ENCODE peak calls at places on chromosomes 4 and X, in four cellular contexts. I is iris pigment epithelial cell, G is pancreas, Z is hepatic stellate cell. N is an unnamed sample.

GRCh38 chr4:76614589-76614988 is 179.6 kb downstream of the SHROOM3 start:
- DNase-seq in Z (peak), G (no peak), I (no peak), N (no peak)

GRCh38 chr4:152392079-152392478 is 143.8 kb downstream of the FBXW7 start:
- DNase-seq in I (no peak), G (no peak), Z (no peak), N (peak)

GRCh38 chrX:129777218-129777768 is 2.5 kb upstream of the SASH3 start:
- DNase-seq in Z (no peak), I (no peak), G (no peak), N (peak)

GRCh38 chrX:24117288-24117687 is 32.2 kb upstream of the ZFX start:
- DNase-seq in G (no peak), I (peak), Z (peak), N (peak)

GRCh38 chr4:47809654-47810203 is 28.1 kb downstream of the CORIN start:
- DNase-seq in G (no peak), Z (no peak), I (no peak), N (no peak)

GRCh38 chr4:112109455-112110425 is 35.5 kb upstream of the FAM241A start:
- DNase-seq in G (no peak), Z (no peak), I (peak), N (peak)

GRCh38 chr4:60637976-60638375 is 562.1 kb upstream of the ADGRL3 start:
- DNase-seq in Z (no peak), I (no peak), G (no peak), N (no peak)

GRCh38 chr4:165972747-165973146 is 99.7 kb downstream of the TLL1 start:
- DNase-seq in Z (no peak), G (no peak), I (peak), N (peak)

GRCh38 chrX:2933125-2933900 is 4.2 kb upstream of the ARSD start:
- DNase-seq in Z (no peak), G (no peak), I (peak), N (no peak)

GRCh38 chrX:320126-320783 is 1.7 kb upstream of the GTPBP6 start:
- DNase-seq in G (no peak), Z (no peak), I (peak), N (no peak)

GRCh38 chrX:6299724-6300123 is 71.1 kb upstream of the NLGN4X start:
- DNase-seq in Z (no peak), I (no peak), G (no peak), N (no peak)

N was measured in bronchial epithelial cell.